ENCODE peak calls at places on chromosomes 11 and 22, in eight cellular contexts. K is GM23248, H is ACHN, X is hippocampal formation, Q is activated T-cell treated with anti-CD3 and anti-CD28 coated beads for 1 hour, R is globus pallidus, E is breast epithelium, Z is astrocyte of the spinal cord. C is an unnamed sample.

GRCh38 chr11:44507896-44508440 is 57.5 kb upstream of the CD82 start:
- DNase-seq in K (peak; percentile 4), Q (no peak), E (no peak), H (no peak), Z (no peak), X (no peak), R (no peak), C (no peak)

GRCh38 chr11:58028687-58029411 is 1.9 kb upstream of the OR6Q1 start:
- DNase-seq in X (peak; percentile 20), Z (peak; percentile 15), Q (no peak), K (peak; percentile 56), H (no peak), R (peak; percentile 31), E (no peak), C (no peak)

GRCh38 chr11:9606799-9607510 is 33.5 kb downstream of the WEE1 start:
- DNase-seq in R (no peak), E (no peak), Z (no peak), X (no peak), H (no peak), K (no peak), Q (no peak), C (peak; percentile 55)

GRCh38 chr11:133966924-133967598 is 10.3 kb upstream of the IGSF9B start:
- DNase-seq in X (peak; percentile 42), Z (no peak), H (no peak), E (no peak), K (peak; percentile 40), R (no peak), Q (peak; percentile 63), C (peak; percentile 26)

GRCh38 chr11:63736864-63737263 is 31.7 kb downstream of the ZFTA start:
- DNase-seq in X (no peak), H (no peak), E (no peak), K (no peak), R (no peak), Z (no peak), Q (no peak), C (no peak)

GRCh38 chr11:76597533-76598425 is 72.8 kb downstream of the LRRC32 start:
- DNase-seq in X (no peak), R (no peak), H (no peak), Z (no peak), Q (no peak), E (no peak), K (no peak), C (no peak)

GRCh38 chr22:19094393-19094997 is 27.7 kb downstream of the DGCR2 start:
- DNase-seq in Z (no peak), K (no peak), X (no peak), Q (no peak), E (no peak), H (no peak), R (no peak), C (no peak)

GRCh38 chr11:122910775-122911174 is 28.2 kb downstream of the JHY start:
- DNase-seq in Q (no peak), E (no peak), H (peak; percentile 46), K (peak; percentile 51), R (peak; percentile 7), Z (peak; percentile 20), X (no peak), C (peak; percentile 51)

GRCh38 chr22:25637032-25637431 is 72.6 kb downstream of the GRK3 start:
- DNase-seq in X (no peak), K (no peak), Q (no peak), H (no peak), R (no peak), Z (no peak), E (no peak), C (no peak)

GRCh38 chr11:77723024-77723423 is 85.4 kb upstream of the CLNS1A start:
- DNase-seq in H (no peak), Q (no peak), R (no peak), K (no peak), E (no peak), Z (no peak), X (no peak), C (no peak)

GRCh38 chr11:94885133-94885532 is 88.2 kb downstream of the CWC15 start:
- DNase-seq in H (peak; percentile 90), Q (no peak), E (no peak), Z (peak; percentile 88), X (no peak), K (no peak), R (no peak), C (no peak)

GRCh38 chr11:8228206-8228605 is 35.5 kb downstream of the LMO1 start:
- DNase-seq in Q (no peak), R (no peak), X (no peak), K (no peak), H (no peak), E (no peak), Z (no peak), C (no peak)

GRCh38 chr11:100719362-100719761 is 32.3 kb downstream of the ARHGAP42 start:
- DNase-seq in K (peak; percentile 19), Z (peak; percentile 74), R (peak; percentile 18), Q (no peak), H (peak; percentile 12), E (no peak), X (no peak), C (no peak)

GRCh38 chr22:30985561-30986208 is 16.6 kb downstream of the TUG1 start:
- DNase-seq in H (no peak), Q (no peak), X (no peak), R (no peak), E (no peak), K (no peak), Z (no peak), C (no peak)

GRCh38 chr11:93841446-93841845 is 9.0 kb downstream of the VSTM5 start:
- DNase-seq in X (no peak), E (no peak), Q (no peak), R (no peak), K (no peak), H (no peak), Z (no peak), C (no peak)

GRCh38 chr11:61024938-61025818 is 53.7 kb downstream of the CD6 start:
- DNase-seq in R (no peak), Q (no peak), Z (no peak), E (no peak), K (no peak), X (no peak), H (no peak), C (no peak)

GRCh38 chr11:63142459-63142858 is 1.6 kb downstream of the SLC22A24 start:
- DNase-seq in E (no peak), R (no peak), H (no peak), X (no peak), K (no peak), Z (no peak), Q (no peak), C (no peak)

GRCh38 chr22:31836010-31836409 is 82.2 kb downstream of the DEPDC5 start:
- DNase-seq in Q (no peak), H (no peak), K (no peak), Z (no peak), R (no peak), X (no peak), E (no peak), C (no peak)

GRCh38 chr11:10797561-10797960 is 11.2 kb downstream of the EIF4G2 start:
- DNase-seq in H (no peak), E (no peak), Q (no peak), X (no peak), Z (no peak), R (no peak), K (no peak), C (no peak)

GRCh38 chr11:114026355-114026754 is 33.2 kb upstream of the ZBTB16 start:
- DNase-seq in E (no peak), Q (no peak), K (peak; percentile 28), H (peak; percentile 24), R (no peak), X (no peak), Z (peak; percentile 37), C (peak; percentile 53)

GRCh38 chr11:123653997-123654565 is 343 bp downstream of the SCN3B start:
- DNase-seq in R (no peak), Q (no peak), Z (peak; percentile 42), X (no peak), K (peak; percentile 68), H (peak; percentile 55), E (peak; percentile 24), C (peak; percentile 78)

GRCh38 chr22:23306926-23307325 is 126.6 kb downstream of the BCR start:
- DNase-seq in Q (no peak), X (no peak), H (no peak), Z (no peak), K (no peak), R (no peak), E (no peak), C (no peak)

GRCh38 chr11:117829369-117829725 is 4.8 kb upstream of the FXYD2 start:
- DNase-seq in E (no peak), R (no peak), H (no peak), X (no peak), K (no peak), Q (no peak), Z (no peak), C (no peak)

GRCh38 chr22:33380789-33381530 is 322.8 kb upstream of the SYN3 start:
- DNase-seq in H (peak; percentile 65), Q (no peak), K (peak; percentile 97), X (no peak), E (no peak), R (no peak), Z (peak; percentile 74), C (no peak)